ENCODE peak calls at places on chromosome 1, in ten cellular contexts. G, W, F, P, O, B, Z, H, X and E are unnamed samples.

GRCh38 chr1:235835226-235835625 is 31.5 kb downstream of the LYST start:
- DNase-seq in G (peak), W (no peak), F (no peak), P (no peak), O (no peak), B (peak), Z (peak), H (no peak), X (no peak), E (peak)

GRCh38 chr1:96191165-96191564 is 530.4 kb upstream of the PTBP2 start:
- DNase-seq in G (no peak), W (no peak), F (no peak), P (no peak), O (no peak), B (no peak), Z (no peak), H (no peak), X (no peak), E (no peak)

GRCh38 chr1:247419326-247419725 is 3.4 kb downstream of the NLRP3 start:
- DNase-seq in G (no peak), W (no peak), F (no peak), P (no peak), O (no peak), B (no peak), Z (no peak), H (no peak), X (no peak), E (no peak)

GRCh38 chr1:178713270-178713669 is 11.8 kb upstream of the RALGPS2 start:
- DNase-seq in G (peak), W (no peak), F (no peak), P (no peak), O (no peak), B (peak), Z (no peak), H (no peak), X (no peak), E (no peak)

GRCh38 chr1:162314226-162314625 is 62.4 kb downstream of the SPATA46 start:
- DNase-seq in G (no peak), W (no peak), F (no peak), P (no peak), O (no peak), B (no peak), Z (no peak), H (no peak), X (no peak), E (no peak)

GRCh38 chr1:190001187-190001586 is 476.5 kb downstream of the BRINP3 start:
- DNase-seq in G (peak), W (no peak), F (no peak), P (no peak), O (no peak), B (peak), Z (no peak), H (no peak), X (no peak), E (no peak)

GRCh38 chr1:62783736-62784508 is at the start of gene ATG4C:
- DNase-seq in G (peak), W (peak), F (peak), P (peak), O (peak), B (peak), Z (peak), H (peak), X (peak), E (peak)

GRCh38 chr1:209587778-209588177 is 4.3 kb downstream of the CAMK1G start:
- DNase-seq in G (peak), W (no peak), F (no peak), P (no peak), O (no peak), B (no peak), Z (no peak), H (no peak), X (no peak), E (no peak)

GRCh38 chr1:8951246-8951645 is 5.6 kb downstream of the CA6 start:
- DNase-seq in G (no peak), W (peak), F (peak), P (no peak), O (no peak), B (no peak), Z (no peak), H (no peak), X (no peak), E (no peak)

GRCh38 chr1:72282271-72282656 is at the start of gene NEGR1:
- DNase-seq in G (peak), W (peak), F (peak), P (peak), O (peak), B (peak), Z (peak), H (peak), X (peak), E (peak)

GRCh38 chr1:201885531-201886075 is 3.1 kb upstream of the SHISA4 start:
- DNase-seq in G (peak), W (no peak), F (no peak), P (no peak), O (no peak), B (peak), Z (no peak), H (no peak), X (no peak), E (no peak)

GRCh38 chr1:158121604-158122254 is 59.0 kb upstream of the CD1D start:
- DNase-seq in G (peak), W (peak), F (peak), P (no peak), O (no peak), B (peak), Z (no peak), H (no peak), X (peak), E (peak)

GRCh38 chr1:68016364-68016763 is 34.1 kb downstream of the DIRAS3 start:
- DNase-seq in G (peak), W (no peak), F (no peak), P (no peak), O (no peak), B (peak), Z (no peak), H (no peak), X (no peak), E (no peak)

GRCh38 chr1:67947114-67947513 is 103.3 kb downstream of the DIRAS3 start:
- DNase-seq in G (no peak), W (no peak), F (no peak), P (no peak), O (no peak), B (no peak), Z (peak), H (no peak), X (no peak), E (no peak)

GRCh38 chr1:170929835-170930554 is 5.3 kb upstream of the MROH9 start:
- DNase-seq in G (peak), W (peak), F (no peak), P (no peak), O (peak), B (peak), Z (no peak), H (no peak), X (peak), E (no peak)

GRCh38 chr1:24927886-24928630 is 2.0 kb downstream of the RUNX3 start:
- DNase-seq in G (peak), W (peak), F (no peak), P (no peak), O (no peak), B (no peak), Z (no peak), H (no peak), X (no peak), E (no peak)

GRCh38 chr1:24930703-24931480 is 816 bp upstream of the RUNX3 start:
- DNase-seq in G (no peak), W (peak), F (no peak), P (no peak), O (no peak), B (no peak), Z (no peak), H (no peak), X (no peak), E (no peak)

GRCh38 chr1:24928631-24929090 is 1.4 kb downstream of the RUNX3 start:
- DNase-seq in G (no peak), W (peak), F (no peak), P (no peak), O (no peak), B (no peak), Z (no peak), H (peak), X (no peak), E (no peak)

GRCh38 chr1:24929876-24930702 is at the start of gene RUNX3:
- DNase-seq in G (no peak), W (peak), F (no peak), P (no peak), O (no peak), B (no peak), Z (peak), H (peak), X (no peak), E (peak)

GRCh38 chr1:24929091-24929875 is 793 bp downstream of the RUNX3 start:
- DNase-seq in G (no peak), W (peak), F (no peak), P (no peak), O (no peak), B (no peak), Z (no peak), H (peak), X (no peak), E (peak)
- TF ChIP-seq CTCF in G (no peak), W (no peak), F (no peak), P (no peak), O (no peak), B (no peak), Z (no peak), H (no peak), X (no peak), E (no peak)

GRCh38 chr1:22143586-22144033 is 713 bp upstream of the WNT4 start:
- DNase-seq in G (no peak), W (peak), F (no peak), P (no peak), O (no peak), B (no peak), Z (no peak), H (no peak), X (no peak), E (no peak)
- TF ChIP-seq CTCF in G (no peak), W (no peak), F (peak), P (no peak), O (no peak), B (no peak), Z (no peak), H (no peak), X (no peak), E (no peak)

DNA sequence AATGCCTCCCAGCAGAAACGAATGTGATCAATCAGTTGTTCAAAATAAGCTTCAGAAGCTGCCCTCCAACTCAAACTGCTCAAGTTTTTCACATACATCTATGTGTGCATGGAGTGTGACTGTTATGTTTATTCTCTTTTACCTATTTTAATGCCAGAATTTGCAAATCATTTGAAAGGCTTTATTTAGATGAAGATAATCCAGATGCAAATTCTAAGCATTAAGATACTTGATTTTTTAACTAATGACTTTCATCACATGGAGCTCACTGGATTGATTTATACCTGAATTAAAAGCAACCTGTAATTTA is 69.5 kb downstream of the PLD5 start:
- DNase-seq in G (no peak), W (no peak), F (no peak), P (no peak), O (no peak), B (no peak), Z (no peak), H (no peak), X (no peak), E (no peak)
- TF ChIP-seq CTCF in G (no peak), W (no peak), F (peak), P (no peak), O (no peak), B (no peak), Z (no peak), H (no peak), X (no peak), E (no peak)

DNA sequence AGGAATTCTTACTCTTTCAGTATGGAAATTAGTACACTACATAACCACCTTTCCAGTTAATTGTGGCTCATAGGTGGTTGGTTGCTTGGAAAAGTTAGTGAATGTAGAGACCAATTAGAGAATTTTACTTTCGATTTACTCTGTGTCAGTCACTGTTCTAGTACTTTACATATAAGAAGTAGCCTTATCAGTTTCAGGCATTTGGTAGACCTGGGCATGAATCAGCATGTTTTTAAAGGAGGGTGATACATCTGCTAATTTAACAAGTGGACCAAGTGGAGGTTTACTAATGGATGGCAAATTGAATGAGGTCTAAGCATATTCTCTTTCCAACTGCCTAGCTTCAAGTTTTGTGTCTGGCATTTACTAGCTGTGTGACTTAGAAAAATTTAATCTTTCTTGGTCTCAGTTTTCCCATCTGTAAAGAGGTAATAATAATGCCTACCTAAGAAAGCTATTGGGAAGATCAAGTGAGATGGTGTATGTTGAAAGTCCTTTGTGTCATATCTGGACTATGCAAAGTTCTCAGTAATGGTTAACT is 1158.6 kb downstream of the PLA2G4A start:
- DNase-seq in G (no peak), W (no peak), F (no peak), P (no peak), O (no peak), B (no peak), Z (no peak), H (no peak), X (no peak), E (no peak)
- TF ChIP-seq CTCF in G (no peak), W (no peak), F (no peak), P (no peak), O (no peak), B (no peak), Z (no peak), H (no peak), X (no peak), E (no peak)

DNA sequence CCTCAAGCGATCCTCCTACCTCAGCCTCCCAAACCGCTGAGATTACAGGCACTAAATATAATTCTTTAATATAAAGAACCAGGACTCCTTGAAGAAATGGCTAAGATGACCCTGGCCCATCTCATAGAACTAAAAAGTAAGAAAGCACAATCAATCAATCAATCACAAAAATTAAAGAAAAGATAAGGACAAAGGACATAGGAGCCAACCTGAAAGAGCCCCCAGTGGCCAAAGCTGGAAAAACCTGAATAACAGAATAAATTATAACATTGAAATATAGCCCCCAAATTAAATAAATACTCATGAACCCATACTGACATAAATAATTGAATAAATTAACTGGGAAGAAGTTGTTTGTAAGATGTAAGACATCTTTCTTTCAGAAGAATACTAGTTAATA is 8.9 kb downstream of the NUP210L start:
- DNase-seq in G (no peak), W (peak), F (no peak), P (no peak), O (no peak), B (no peak), Z (no peak), H (no peak), X (no peak), E (no peak)
- TF ChIP-seq CTCF in G (peak), W (peak), F (peak), P (peak), O (peak), B (peak), Z (peak), H (no peak), X (peak), E (peak)

DNA sequence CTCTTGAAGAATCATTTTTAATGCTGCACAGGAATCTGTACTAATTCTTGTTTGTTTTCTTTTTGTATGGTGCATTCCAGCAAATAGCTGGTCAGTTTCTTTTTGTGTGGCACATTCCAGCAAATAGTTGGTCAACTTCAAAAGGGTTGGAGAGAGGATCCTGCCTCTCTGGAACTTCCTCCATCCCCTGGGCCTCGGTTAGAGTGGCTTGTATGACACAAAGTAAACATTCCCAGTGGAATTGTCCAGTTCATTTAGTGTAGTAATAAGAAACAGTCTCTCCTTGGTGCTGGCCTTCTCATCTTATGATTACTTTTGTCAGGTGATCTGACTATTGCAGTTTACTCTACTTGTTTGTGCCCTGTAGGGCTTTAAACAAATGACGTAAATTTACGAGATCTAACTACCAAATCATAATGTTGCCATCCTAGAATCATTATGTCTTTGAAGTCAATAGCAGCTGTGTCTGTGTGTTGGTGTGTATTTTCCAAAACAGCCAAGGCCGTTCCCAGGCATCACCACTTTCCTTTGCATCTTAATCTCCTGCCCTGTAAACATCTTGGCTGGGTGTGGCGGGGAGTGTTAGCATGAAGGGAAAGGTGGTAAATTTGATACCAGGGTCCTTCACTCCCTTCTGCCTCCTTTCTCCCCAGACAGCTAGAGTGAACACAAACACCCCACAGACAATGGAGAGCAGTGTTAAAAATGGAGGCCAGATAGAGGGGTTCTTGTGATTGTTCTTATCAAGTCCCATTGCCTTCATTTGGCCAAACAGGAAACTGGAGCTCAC is 77.9 kb downstream of the CDC7 start:
- DNase-seq in G (no peak), W (no peak), F (no peak), P (no peak), O (no peak), B (no peak), Z (no peak), H (no peak), X (no peak), E (no peak)
- TF ChIP-seq CTCF in G (no peak), W (no peak), F (no peak), P (no peak), O (no peak), B (no peak), Z (no peak), H (no peak), X (no peak), E (no peak)

DNA sequence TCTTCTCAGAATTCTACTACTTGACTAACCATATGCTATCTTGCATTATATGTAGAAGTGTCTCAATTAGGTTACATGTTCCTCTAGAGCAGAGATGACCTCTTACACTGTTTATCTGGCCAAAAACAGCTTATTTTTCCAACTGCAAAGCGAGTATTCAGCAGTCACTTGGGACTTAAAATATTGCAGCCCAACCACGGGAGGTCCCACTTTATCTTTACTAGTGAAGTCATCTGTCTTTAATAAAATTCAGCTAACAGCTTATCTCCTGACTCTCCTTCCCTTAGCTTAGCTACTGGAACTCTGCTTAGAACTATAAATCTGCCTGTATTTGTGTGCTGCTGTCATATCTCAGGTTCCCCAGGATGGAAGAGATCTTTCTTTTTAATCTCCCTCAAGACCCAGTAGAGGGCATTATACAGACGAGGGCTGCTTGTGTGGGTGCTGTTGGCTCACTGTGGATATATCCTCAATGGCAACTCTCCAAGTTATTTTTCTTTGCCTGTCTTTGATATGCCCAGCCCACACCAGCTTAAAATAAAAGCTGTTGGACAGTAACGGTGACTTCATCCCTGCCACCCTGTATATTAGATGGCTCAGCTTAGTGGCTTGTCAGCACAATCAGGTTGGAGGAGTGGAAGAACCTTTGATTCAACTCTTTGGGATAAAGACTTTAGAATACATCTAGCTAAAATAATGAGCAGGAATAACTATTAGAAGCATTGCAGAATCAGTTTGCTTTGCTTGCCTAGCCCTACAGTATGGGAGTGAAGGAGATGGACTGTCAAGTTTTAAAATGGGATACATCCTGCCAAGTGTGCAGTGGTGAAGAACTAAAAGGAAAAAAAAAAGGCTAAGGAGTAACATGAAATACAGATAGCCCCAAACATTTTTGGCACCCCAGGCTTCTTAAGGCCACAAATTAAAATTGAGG is 9.6 kb downstream of the ENSA start:
- DNase-seq in G (peak), W (no peak), F (no peak), P (no peak), O (no peak), B (peak), Z (no peak), H (no peak), X (no peak), E (no peak)
- TF ChIP-seq CTCF in G (peak), W (peak), F (no peak), P (peak), O (peak), B (no peak), Z (peak), H (no peak), X (no peak), E (no peak)

GRCh38 chr1:156492013-156492590 is 8.5 kb downstream of the MEF2D start:
- DNase-seq in G (no peak), W (no peak), F (no peak), P (no peak), O (no peak), B (no peak), Z (no peak), H (no peak), X (no peak), E (no peak)

GRCh38 chr1:156489935-156490293 is 10.7 kb downstream of the MEF2D start:
- DNase-seq in G (no peak), W (no peak), F (no peak), P (no peak), O (no peak), B (no peak), Z (no peak), H (no peak), X (no peak), E (no peak)

GRCh38 chr1:156491151-156491949 is 9.2 kb downstream of the MEF2D start:
- DNase-seq in G (no peak), W (no peak), F (no peak), P (no peak), O (no peak), B (no peak), Z (no peak), H (no peak), X (no peak), E (peak)

GRCh38 chr1:156489166-156489934 is 11.2 kb downstream of the MEF2D start:
- DNase-seq in G (no peak), W (peak), F (no peak), P (no peak), O (no peak), B (no peak), Z (peak), H (no peak), X (no peak), E (peak)

GRCh38 chr1:156490401-156491032 is 10.1 kb downstream of the MEF2D start:
- DNase-seq in G (no peak), W (peak), F (no peak), P (no peak), O (no peak), B (no peak), Z (peak), H (no peak), X (no peak), E (no peak)
- TF ChIP-seq CTCF in G (peak), W (no peak), F (peak), P (peak), O (peak), B (peak), Z (peak), H (no peak), X (peak), E (no peak)